ENCODE peak calls at places on chromosome 1, in nine cellular contexts. Z, Q, T, F, R, M, X, L and W are unnamed samples.

GRCh38 chr1:162088281-162088969 is 18.9 kb downstream of the NOS1AP start:
- DNase-seq in F (no peak), R (no peak), L (no peak), X (no peak), T (no peak), Q (peak), M (no peak), Z (no peak), W (no peak)

GRCh38 chr1:32332290-32333079 is 3.5 kb downstream of the MARCKSL1 start:
- DNase-seq in R (no peak), Q (no peak), L (no peak), M (no peak), F (no peak), Z (no peak), T (no peak), X (no peak), W (no peak)

GRCh38 chr1:245590726-245591125 is 435.9 kb downstream of the KIF26B start:
- DNase-seq in Q (no peak), X (no peak), R (no peak), L (no peak), Z (no peak), F (no peak), T (no peak), M (peak), W (peak)

GRCh38 chr1:178311164-178311563 is 185.6 kb downstream of the CLEC20A start:
- DNase-seq in F (no peak), Z (no peak), X (no peak), T (no peak), R (no peak), Q (no peak), M (no peak), L (no peak), W (peak)

GRCh38 chr1:2534775-2535387 is 4.8 kb upstream of the HES5 start:
- DNase-seq in Z (no peak), R (no peak), F (peak), L (no peak), T (no peak), X (peak), Q (peak), M (peak), W (peak)

GRCh38 chr1:161491472-161491871 is 13.8 kb upstream of the FCGR2A start:
- DNase-seq in M (no peak), X (no peak), F (no peak), T (no peak), L (no peak), Z (no peak), R (no peak), Q (no peak), W (no peak)

GRCh38 chr1:239744851-239745250 is 346.8 kb upstream of the FMN2 start:
- DNase-seq in F (no peak), Q (no peak), M (no peak), T (no peak), R (no peak), L (no peak), X (no peak), Z (no peak), W (no peak)

GRCh38 chr1:197073978-197074377 is 6.9 kb upstream of the F13B start:
- DNase-seq in T (no peak), R (no peak), M (no peak), F (no peak), Q (no peak), L (no peak), X (no peak), Z (no peak), W (no peak)

GRCh38 chr1:116485071-116485735 is 85.6 kb downstream of the CD58 start:
- DNase-seq in R (peak), Z (peak), Q (peak), X (peak), F (peak), T (no peak), L (peak), M (peak), W (peak)

GRCh38 chr1:113684153-113684541 is 75.1 kb downstream of the PHTF1 start:
- DNase-seq in R (no peak), X (no peak), L (no peak), F (peak), T (no peak), M (no peak), Z (no peak), Q (no peak), W (peak)

GRCh38 chr1:19432943-19433609 is 52.3 kb downstream of the CAPZB start:
- DNase-seq in T (no peak), Z (no peak), M (no peak), Q (peak), R (no peak), L (no peak), F (peak), X (no peak), W (peak)